ENCODE peak calls at places on chromosomes 13 and 19, in ten cellular contexts. R is HFFc6, W is lower lobe of right lung, K is retinal pigment epithelial cell, S is GM12878, X is Caco-2, G is B cell, N is left lung, U is heart right ventricle, E is brain microvascular endothelial cell. T is an unnamed sample.

GRCh38 chr19:18562086-18562485 is 4.4 kb downstream of the KXD1 start:
- DNase-seq in E (no peak), X (no peak), G (no peak), S (no peak), N (no peak), W (no peak), K (no peak), R (no peak), U (peak), T (peak)

GRCh38 chr13:99417151-99417820 is 84.0 kb upstream of the TM9SF2 start:
- DNase-seq in U (no peak), N (no peak), K (no peak), S (no peak), G (peak), R (no peak), W (no peak), E (no peak), X (peak), T (no peak)

GRCh38 chr19:13557756-13558398 is 51.6 kb upstream of the CACNA1A start:
- DNase-seq in E (no peak), N (no peak), R (no peak), W (no peak), U (no peak), G (no peak), S (no peak), X (no peak), K (no peak), T (no peak)

GRCh38 chr13:46010148-46010547 is 42.4 kb downstream of the ZC3H13 start:
- DNase-seq in G (no peak), E (no peak), S (no peak), K (no peak), X (no peak), N (no peak), U (no peak), W (no peak), R (no peak), T (no peak)

GRCh38 chr13:58960909-58961308 is 1202.8 kb downstream of the DIAPH3 start:
- DNase-seq in W (no peak), G (no peak), E (no peak), X (no peak), N (no peak), K (no peak), U (no peak), S (no peak), R (no peak), T (no peak)

GRCh38 chr13:85170372-85170771 is 628.8 kb downstream of the SLITRK6 start:
- DNase-seq in K (no peak), W (no peak), E (no peak), R (no peak), S (no peak), X (no peak), G (no peak), U (no peak), N (no peak), T (no peak)

GRCh38 chr13:59111711-59112110 is 1052.0 kb downstream of the DIAPH3 start:
- DNase-seq in S (no peak), U (no peak), W (no peak), E (peak), G (no peak), R (peak), K (peak), X (no peak), N (no peak), T (no peak)

GRCh38 chr13:66222127-66222526 is 1008.0 kb downstream of the PCDH9 start:
- DNase-seq in N (no peak), R (no peak), S (no peak), X (no peak), U (no peak), W (no peak), E (no peak), G (no peak), K (no peak), T (no peak)

GRCh38 chr19:10390652-10391286 is 10.4 kb upstream of the TYK2 start:
- DNase-seq in W (peak), S (no peak), E (peak), R (peak), X (peak), K (no peak), U (peak), G (peak), N (peak), T (no peak)

GRCh38 chr19:46603195-46603637 is 2.1 kb downstream of the CALM3 start:
- DNase-seq in R (no peak), X (peak), G (no peak), U (no peak), K (no peak), W (peak), N (no peak), S (no peak), E (no peak), T (no peak)

GRCh38 chr13:38686635-38687245 is at the start of gene FREM2:
- DNase-seq in U (no peak), N (peak), R (no peak), S (no peak), G (no peak), K (peak), W (peak), X (peak), E (no peak), T (no peak)

GRCh38 chr13:109568273-109568900 is 218.0 kb downstream of the IRS2 start:
- DNase-seq in R (no peak), S (no peak), E (no peak), U (no peak), K (no peak), G (no peak), X (no peak), W (no peak), N (no peak), T (no peak)

GRCh38 chr19:9251236-9251635 is 506 bp downstream of the OR7E24 start:
- DNase-seq in S (no peak), U (no peak), K (no peak), E (no peak), X (no peak), G (no peak), W (no peak), N (no peak), R (no peak), T (no peak)

GRCh38 chr19:33905937-33906577 is 109.4 kb downstream of the KCTD15 start:
- DNase-seq in X (peak), N (peak), U (peak), K (no peak), E (peak), S (no peak), G (no peak), W (peak), R (no peak), T (no peak)

GRCh38 chr19:14127929-14128509 is 8.4 kb downstream of the ASF1B start:
- DNase-seq in R (no peak), S (peak), U (no peak), W (peak), K (no peak), X (no peak), G (no peak), N (no peak), E (no peak), T (no peak)

GRCh38 chr13:50229935-50230334 is 214.7 kb downstream of the KCNRG start:
- DNase-seq in X (no peak), N (no peak), S (no peak), K (no peak), R (no peak), W (no peak), U (no peak), E (no peak), G (no peak), T (no peak)

GRCh38 chr19:47239152-47239551 is 8.2 kb upstream of the BBC3 start:
- DNase-seq in S (no peak), R (no peak), K (no peak), E (no peak), W (no peak), N (no peak), X (no peak), U (no peak), G (no peak), T (no peak)

GRCh38 chr19:14686411-14686810 is 3.4 kb upstream of the ZNF333 start:
- DNase-seq in E (no peak), G (peak), U (no peak), N (no peak), R (peak), X (no peak), K (no peak), W (peak), S (no peak), T (no peak)

GRCh38 chr13:99376132-99376531 is 68.9 kb upstream of the GPR183 start:
- DNase-seq in K (no peak), W (no peak), U (no peak), G (peak), X (no peak), E (no peak), S (no peak), R (no peak), N (peak), T (no peak)

GRCh38 chr13:97339019-97339988 is 94.7 kb upstream of the RAP2A start:
- DNase-seq in N (peak), W (no peak), S (no peak), E (peak), K (peak), R (peak), U (no peak), X (no peak), G (no peak), T (peak)

GRCh38 chr19:42421101-42421500 is 6.1 kb downstream of the LIPE start:
- DNase-seq in G (no peak), X (no peak), R (no peak), N (peak), E (no peak), S (no peak), W (no peak), U (no peak), K (no peak), T (no peak)

GRCh38 chr13:75792526-75793187 is 156.5 kb downstream of the LMO7 start:
- DNase-seq in E (no peak), K (no peak), X (peak), G (no peak), U (no peak), N (no peak), W (no peak), R (peak), S (no peak), T (no peak)

GRCh38 chr13:41311607-41312500 is 787 bp downstream of the NAA16 start:
- DNase-seq in E (peak), S (no peak), X (peak), U (peak), K (no peak), G (peak), W (peak), N (peak), R (peak), T (peak)

GRCh38 chr13:33015791-33016323 is 366 bp upstream of the KL start:
- DNase-seq in R (no peak), G (no peak), S (no peak), X (no peak), N (no peak), K (no peak), W (peak), U (peak), E (no peak), T (no peak)
- TF ChIP-seq CTCF in R (no peak), G (no peak), S (no peak), X (no peak), N (no peak), K (no peak), W (no peak), U (no peak), E (no peak), T (no peak)

GRCh38 chr13:22761709-22762108 is 419.1 kb upstream of the SGCG start:
- DNase-seq in U (no peak), G (no peak), W (no peak), X (no peak), R (no peak), E (no peak), N (no peak), K (no peak), S (no peak), T (no peak)

GRCh38 chr13:22758245-22758644 is 422.5 kb upstream of the SGCG start:
- DNase-seq in N (no peak), S (no peak), G (no peak), R (no peak), U (no peak), K (no peak), W (no peak), X (no peak), E (no peak), T (no peak)

DNA sequence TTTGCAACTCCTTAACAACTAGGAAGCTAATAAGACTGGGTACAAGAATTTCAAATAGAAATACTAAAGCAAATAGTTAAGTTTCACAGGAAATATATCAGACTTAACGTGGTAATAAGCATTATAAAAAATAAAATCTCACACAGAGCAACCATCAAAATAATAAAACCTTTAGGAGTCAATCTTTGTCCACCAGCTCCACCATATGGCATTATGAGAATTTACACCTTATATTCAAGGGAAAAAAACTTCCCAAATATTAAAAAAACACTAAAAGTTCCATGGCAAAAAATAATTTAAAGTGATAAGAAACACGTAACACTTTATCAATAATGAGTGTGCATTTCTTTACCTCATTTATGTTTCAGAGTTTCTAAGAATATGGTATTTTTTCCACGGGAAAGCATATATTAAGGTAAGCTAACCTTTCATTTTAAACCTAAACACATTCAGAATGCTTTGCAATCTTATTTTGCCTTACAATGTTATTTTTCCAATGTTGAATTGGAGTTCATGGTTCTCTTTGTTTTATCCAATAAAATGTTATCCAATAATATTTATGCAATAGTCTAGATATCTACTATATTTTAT is 423.2 kb upstream of the SGCG start:
- DNase-seq in X (no peak), N (no peak), R (no peak), G (no peak), S (no peak), E (no peak), K (no peak), W (no peak), U (no peak), T (no peak)
- TF ChIP-seq CTCF in X (peak), N (peak), R (peak), G (no peak), S (no peak), E (no peak), K (peak), W (peak), U (peak), T (peak)

GRCh38 chr19:55486043-55486970 is 1.3 kb downstream of the NAT14 start:
- DNase-seq in S (no peak), K (no peak), U (no peak), N (no peak), R (no peak), X (no peak), W (no peak), G (no peak), E (no peak), T (no peak)
- TF ChIP-seq CTCF in S (no peak), K (no peak), U (peak), N (no peak), R (no peak), X (no peak), W (no peak), G (no peak), E (no peak), T (no peak)

GRCh38 chr19:16326401-16327130 is 1.9 kb downstream of the KLF2 start:
- DNase-seq in K (no peak), N (no peak), E (no peak), S (no peak), W (peak), U (no peak), X (no peak), R (no peak), G (peak), T (no peak)

GRCh38 chr19:16324064-16324383 is 602 bp upstream of the KLF2 start:
- DNase-seq in S (no peak), U (no peak), N (no peak), G (no peak), R (no peak), X (no peak), E (no peak), W (no peak), K (no peak), T (no peak)

GRCh38 chr19:16324384-16325160 is at the start of gene KLF2:
- DNase-seq in N (peak), G (peak), X (peak), W (peak), R (peak), U (peak), S (no peak), K (peak), E (peak), T (peak)

GRCh38 chr19:16325671-16326400 is 1.2 kb downstream of the KLF2 start:
- DNase-seq in N (peak), K (no peak), R (no peak), X (no peak), W (peak), U (peak), E (no peak), S (no peak), G (peak), T (no peak)

DNA sequence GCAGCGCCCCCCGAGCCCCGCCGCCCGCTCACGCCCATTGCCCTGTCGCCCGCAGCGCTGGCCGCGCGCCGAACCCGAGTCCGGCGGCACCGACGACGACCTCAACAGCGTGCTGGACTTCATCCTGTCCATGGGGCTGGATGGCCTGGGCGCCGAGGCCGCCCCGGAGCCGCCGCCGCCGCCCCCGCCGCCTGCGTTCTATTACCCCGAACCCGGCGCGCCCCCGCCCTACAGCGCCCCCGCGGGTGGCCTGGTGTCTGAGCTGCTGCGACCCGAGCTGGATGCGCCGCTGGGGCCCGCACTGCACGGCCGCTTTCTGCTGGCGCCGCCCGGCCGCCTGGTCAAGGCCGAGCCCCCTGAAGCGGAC is 518 bp downstream of the KLF2 start:
- DNase-seq in S (no peak), N (peak), W (peak), K (no peak), X (no peak), E (no peak), G (no peak), R (no peak), U (peak), T (no peak)
- TF ChIP-seq CTCF in S (no peak), N (no peak), W (no peak), K (no peak), X (no peak), E (peak), G (no peak), R (peak), U (peak), T (no peak)

GRCh38 chr19:41310031-41310831 is at the start of gene CCDC97:
- DNase-seq in S (peak), K (no peak), G (peak), W (peak), R (peak), N (peak), U (peak), X (peak), E (peak), T (no peak)
- TF ChIP-seq CTCF in S (no peak), K (no peak), G (no peak), W (no peak), R (no peak), N (no peak), U (no peak), X (no peak), E (no peak), T (no peak)

GRCh38 chr19:48444933-48445194 is 919 bp upstream of the GRWD1 start:
- DNase-seq in G (no peak), X (no peak), N (no peak), K (no peak), E (no peak), W (no peak), S (no peak), U (no peak), R (no peak), T (no peak)

GRCh38 chr19:48446579-48446978 is 796 bp downstream of the GRWD1 start:
- DNase-seq in S (no peak), K (no peak), G (no peak), N (no peak), R (no peak), E (no peak), W (no peak), X (no peak), U (no peak), T (no peak)

GRCh38 chr19:48445606-48446481 is at the start of gene GRWD1:
- DNase-seq in K (peak), U (peak), S (peak), W (peak), X (peak), G (peak), R (peak), N (peak), E (peak), T (peak)

GRCh38 chr19:48444129-48444932 is 1.5 kb upstream of the GRWD1 start:
- DNase-seq in R (no peak), U (no peak), X (no peak), G (no peak), E (no peak), N (no peak), S (no peak), W (no peak), K (no peak), T (no peak)

DNA sequence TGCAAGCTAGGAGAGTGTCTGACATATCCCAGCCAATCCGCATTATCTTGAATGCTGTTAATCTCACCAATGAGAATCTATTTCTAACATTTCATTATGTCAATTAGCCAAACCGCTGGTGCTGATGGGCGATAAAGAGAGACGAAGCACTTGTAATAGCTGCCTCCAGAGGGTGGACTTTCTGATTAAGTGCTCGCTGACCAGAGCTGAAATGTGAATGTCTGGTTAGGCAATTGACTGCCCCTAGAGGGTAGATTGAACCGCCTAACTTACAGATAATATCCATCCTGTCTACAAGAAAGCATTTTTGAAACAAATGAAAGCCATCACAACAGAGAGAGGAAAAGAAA is 552 bp upstream of the GRWD1 start:
- DNase-seq in U (no peak), K (peak), X (peak), R (peak), N (no peak), S (no peak), E (peak), G (no peak), W (no peak), T (no peak)
- TF ChIP-seq CTCF in U (peak), K (peak), X (peak), R (peak), N (peak), S (peak), E (peak), G (peak), W (peak), T (peak)